ENCODE peak calls at places on chromosomes 3 and 15, in six cellular contexts. S, F, U, N, M and O are unnamed samples.

GRCh38 chr15:87672309-87672897 is 584.1 kb downstream of the NTRK3 start:
- DNase-seq in F (no peak), N (no peak), U (no peak), M (peak), S (peak), O (no peak)

GRCh38 chr3:181629029-181629428 is 82.7 kb upstream of the SOX2 start:
- DNase-seq in N (no peak), M (peak), U (no peak), F (no peak), S (peak), O (no peak)

GRCh38 chr3:175234541-175234940 is 375.4 kb downstream of the NAALADL2 start:
- DNase-seq in M (no peak), N (no peak), U (no peak), F (no peak), S (no peak), O (no peak)

GRCh38 chr3:65279225-65279624 is 591.4 kb upstream of the ADAMTS9 start:
- DNase-seq in U (no peak), S (no peak), F (no peak), N (no peak), M (no peak), O (no peak)

GRCh38 chr3:23442598-23443383 is 239.7 kb downstream of the UBE2E2 start:
- DNase-seq in S (peak), N (no peak), M (no peak), F (no peak), U (no peak), O (no peak)

GRCh38 chr3:64259646-64260045 is 34.4 kb upstream of the PRICKLE2 start:
- DNase-seq in S (peak), F (no peak), M (no peak), U (no peak), N (no peak), O (no peak)

GRCh38 chr15:48723964-48724363 is 78.5 kb upstream of the FBN1 start:
- DNase-seq in U (no peak), F (no peak), M (no peak), N (no peak), S (no peak), O (no peak)

GRCh38 chr3:57109437-57110199 is 49.2 kb downstream of the SPATA12 start:
- DNase-seq in N (no peak), F (no peak), U (no peak), M (no peak), S (no peak), O (no peak)